ENCODE peak calls at places on chromosomes 2 and 18, in eight cellular contexts. U is thoracic aorta; V is mesendoderm; K is spleen; F is right cardiac atrium; A is CD4-positive, alpha-beta memory T cell; P is keratinocyte; I is H1. O is an unnamed sample. For H3K4me1, the result is how much of the 10 kb centered on the place peaks cover.

GRCh38 chr2:190627881-190628412 is 20.9 kb upstream of the NAB1 start:
- DNase-seq in U (no peak), V (no peak), K (peak), F (peak), A (peak), P (no peak), I (no peak), O (no peak)

GRCh38 chr2:206275274-206276160 is 1.1 kb downstream of the ZDBF2 start:
- DNase-seq in U (no peak), V (peak), K (no peak), F (no peak), A (peak), P (no peak), I (no peak), O (peak)

GRCh38 chr2:75619992-75620740 is 26.4 kb upstream of the MRPL19 start:
- DNase-seq in U (no peak), V (no peak), K (no peak), F (no peak), A (no peak), P (no peak), I (no peak), O (no peak)

GRCh38 chr18:10297079-10297478 is 157.4 kb upstream of the APCDD1 start:
- DNase-seq in U (no peak), V (no peak), K (no peak), F (no peak), A (no peak), P (no peak), I (no peak), O (no peak)

GRCh38 chr18:49207373-49207772 is 253.1 kb downstream of the DYM start:
- DNase-seq in U (no peak), V (no peak), K (no peak), F (no peak), A (no peak), P (peak), I (no peak), O (no peak)

GRCh38 chr2:236691799-236692167 is 122.2 kb downstream of the ACKR3 start:
- DNase-seq in U (no peak), V (peak), K (no peak), F (no peak), A (no peak), P (peak), I (no peak), O (no peak)

GRCh38 chr2:108215794-108216211 is 24.0 kb upstream of the SULT1C3 start:
- DNase-seq in U (no peak), V (peak), K (no peak), F (no peak), A (no peak), P (no peak), I (no peak), O (no peak)

GRCh38 chr2:48812376-48812775 is 56.9 kb upstream of the LHCGR start:
- DNase-seq in U (no peak), V (peak), K (no peak), F (no peak), A (no peak), P (no peak), I (no peak), O (no peak)

GRCh38 chr2:144670080-144670479 is 150.2 kb upstream of the ZEB2 start:
- DNase-seq in U (no peak), V (peak), K (no peak), F (no peak), A (no peak), P (no peak), I (no peak), O (no peak)

GRCh38 chr2:18788590-18788989 is 199.2 kb upstream of the NT5C1B start:
- DNase-seq in U (no peak), V (no peak), K (no peak), F (peak), A (no peak), P (no peak), I (no peak), O (no peak)

GRCh38 chr2:222294996-222295367 is 3.8 kb downstream of the PAX3 start:
- DNase-seq in U (no peak), V (no peak), K (no peak), F (peak), A (no peak), P (no peak), I (no peak), O (no peak)
- H3K4me3 ChIP-seq in U (peak), V (no peak), K (peak), F (peak), A (no peak), P (no peak), I (peak), O (peak)

DNA sequence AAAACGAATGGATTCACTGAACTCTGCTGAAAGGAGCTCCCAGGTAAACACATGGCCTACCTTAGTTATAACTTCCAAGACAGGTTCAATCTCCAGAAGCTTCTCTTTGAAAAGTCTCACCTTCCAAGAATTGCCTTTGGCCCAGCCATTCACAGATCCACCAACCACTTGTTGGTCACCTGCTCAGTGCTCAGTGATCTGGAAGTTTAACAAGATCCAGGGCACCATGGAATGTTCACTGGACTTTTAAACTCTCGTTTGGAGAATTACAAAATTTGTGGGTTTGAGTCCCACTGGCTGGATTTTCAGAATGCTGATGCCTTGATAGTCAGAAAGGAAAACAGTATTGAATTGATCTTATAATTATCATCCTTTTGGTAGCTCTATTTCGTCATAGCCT is 9.4 kb downstream of the GPR39 start:
- DNase-seq in U (no peak), V (no peak), K (no peak), F (no peak), A (no peak), P (no peak), I (no peak), O (no peak)
- H3K27ac ChIP-seq in U (no peak), V (no peak), K (no peak), F (no peak), A (no peak), P (no peak), I (no peak), O (no peak)

GRCh38 chr2:207330912-207331311 is 165.2 kb upstream of the KLF7 start:
- DNase-seq in U (peak), V (no peak), K (no peak), F (no peak), A (no peak), P (peak), I (no peak), O (no peak)
- H3K4me1 ChIP-seq in U (under half), V (under half), K (under half), F (under half), A (under half), P (half or more), I (under half), O (under half)

GRCh38 chr2:212142616-212143015 is 396.0 kb downstream of the ERBB4 start:
- DNase-seq in U (no peak), V (no peak), K (no peak), F (no peak), A (no peak), P (no peak), I (no peak), O (no peak)
- H3K4me3 ChIP-seq in U (no peak), V (no peak), K (no peak), F (no peak), A (no peak), P (no peak), I (no peak), O (no peak)

GRCh38 chr2:63858291-63858690 is 16.6 kb downstream of the UGP2 start:
- DNase-seq in U (no peak), V (no peak), K (no peak), F (no peak), A (no peak), P (no peak), I (no peak), O (no peak)
- H3K27ac ChIP-seq in U (no peak), V (no peak), K (no peak), F (no peak), A (no peak), P (no peak), I (no peak), O (peak)

GRCh38 chr2:23326322-23326721 is 58.7 kb upstream of the KLHL29 start:
- DNase-seq in U (no peak), V (no peak), K (no peak), F (no peak), A (no peak), P (no peak), I (no peak), O (no peak)
- H3K4me1 ChIP-seq in U (under half), V (under half), K (under half), F (under half), A (under half), P (under half), I (under half), O (under half)

DNA sequence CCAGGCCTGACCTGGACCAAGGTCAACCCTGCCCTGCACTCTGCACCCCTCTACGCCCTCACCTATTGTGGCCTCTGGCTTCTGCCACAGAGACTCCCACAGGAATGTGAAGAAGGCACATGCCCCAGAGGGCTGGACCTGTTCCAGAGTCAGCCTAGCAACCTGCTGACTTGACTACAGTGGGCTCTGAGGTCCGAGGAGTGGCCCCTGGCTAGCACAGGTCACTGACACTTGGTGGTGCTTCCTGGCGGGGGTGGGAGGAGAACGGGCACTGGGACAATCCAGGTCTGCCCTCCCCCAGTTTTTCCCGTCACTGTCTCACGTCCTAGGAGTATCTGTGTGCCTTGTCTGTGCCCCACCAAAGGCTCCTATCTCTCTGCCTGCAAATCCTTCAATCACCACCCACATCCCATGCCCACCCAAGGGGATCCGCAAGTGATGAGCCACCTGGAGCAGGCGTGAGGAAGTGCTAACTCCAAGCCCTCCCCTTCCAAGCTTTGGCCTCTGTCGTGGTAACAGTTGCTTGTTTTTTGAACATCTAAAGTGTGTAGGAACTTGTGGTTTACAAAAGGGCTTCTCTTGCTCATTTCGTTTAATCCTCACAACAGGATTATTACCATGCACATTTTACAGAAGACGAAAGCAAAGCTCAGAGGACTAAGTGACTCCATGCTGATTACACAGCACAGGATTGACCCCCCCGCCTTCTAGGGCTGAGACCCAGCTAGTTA is 86.2 kb downstream of the MCFD2 start:
- DNase-seq in U (no peak), V (no peak), K (no peak), F (no peak), A (no peak), P (no peak), I (no peak), O (no peak)
- H3K4me3 ChIP-seq in U (no peak), V (no peak), K (no peak), F (no peak), A (no peak), P (no peak), I (no peak), O (no peak)

DNA sequence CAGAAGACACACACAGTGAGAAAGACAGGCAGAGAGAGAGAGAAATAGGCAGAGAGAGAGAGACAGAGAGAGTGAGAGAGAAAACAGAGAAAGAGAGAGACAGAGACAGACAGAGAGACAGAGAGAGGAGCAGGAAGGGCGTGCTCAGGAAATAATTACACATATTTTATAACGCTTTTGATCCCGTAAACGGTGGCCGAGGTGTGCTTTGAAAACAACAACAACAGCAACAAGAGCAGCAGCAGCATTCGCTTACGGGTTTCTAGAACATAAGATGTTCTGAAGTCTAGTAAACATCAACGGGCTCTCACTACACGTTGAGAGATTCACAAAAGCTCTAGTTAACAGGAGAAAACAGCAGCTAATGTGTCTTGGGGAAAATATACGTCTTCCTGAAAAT is 105.6 kb upstream of the ANKRD30BL start:
- DNase-seq in U (no peak), V (no peak), K (no peak), F (no peak), A (no peak), P (no peak), I (peak), O (peak)
- H3K27ac ChIP-seq in U (no peak), V (peak), K (no peak), F (no peak), A (no peak), P (peak), I (peak), O (peak)

DNA sequence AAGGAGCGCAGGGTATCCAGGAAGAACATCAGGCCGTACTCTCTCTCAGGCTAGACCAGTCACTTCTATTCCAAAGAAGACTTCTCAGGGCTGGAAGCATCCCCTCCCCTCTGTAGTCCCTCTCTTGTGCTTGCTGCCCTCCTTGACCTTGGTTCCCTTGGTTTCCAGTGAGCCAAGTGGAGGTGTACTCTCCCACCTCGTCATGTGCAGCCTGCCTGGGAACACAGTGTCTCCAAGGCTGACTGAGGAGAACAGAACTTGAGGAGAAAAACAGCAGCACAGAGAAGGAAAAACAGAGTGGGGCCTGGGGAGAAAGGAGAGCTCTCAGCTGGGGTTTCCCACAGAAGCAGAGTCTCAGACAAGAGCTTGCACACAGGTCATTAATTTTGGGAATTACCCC is 52.7 kb downstream of the HAUS1 start:
- DNase-seq in U (no peak), V (no peak), K (no peak), F (no peak), A (no peak), P (no peak), I (no peak), O (no peak)
- H3K4me1 ChIP-seq in U (under half), V (under half), K (under half), F (under half), A (half or more), P (half or more), I (under half), O (under half)